ENCODE peak calls at places on chromosome 22, in nine cellular contexts. K is SJSA1; B is CD8-positive, alpha-beta T cell; Y is H9; M is mesendoderm; U is heart left ventricle; Q is sigmoid colon; I is lung; G is right cardiac atrium. X is an unnamed sample.

GRCh38 chr22:19059481-19060278 is 62.5 kb downstream of the DGCR2 start:
- DNase-seq in K (no peak), B (no peak), Y (no peak), M (no peak), U (no peak), Q (peak; percentile 58), I (no peak), G (no peak), X (no peak)

GRCh38 chr22:19105867-19106802 is 16.1 kb downstream of the DGCR2 start:
- DNase-seq in K (no peak), B (peak; percentile 62), Y (peak; percentile 50), M (peak; percentile 37), U (no peak), Q (peak; percentile 68), I (no peak), G (no peak), X (no peak)

GRCh38 chr22:19086944-19087343 is 35.3 kb downstream of the DGCR2 start:
- DNase-seq in K (no peak), B (no peak), Y (no peak), M (no peak), U (no peak), Q (peak; percentile 30), I (no peak), G (no peak), X (no peak)

GRCh38 chr22:36153756-36154155 is 6.8 kb downstream of the APOL3 start:
- DNase-seq in K (no peak), B (no peak), Y (no peak), M (no peak), U (no peak), Q (no peak), I (no peak), G (no peak), X (no peak)

GRCh38 chr22:44438056-44438455 is 60.0 kb downstream of the RTL6 start:
- DNase-seq in K (no peak), B (no peak), Y (peak; percentile 76), M (peak; percentile 48), U (no peak), Q (peak; percentile 53), I (no peak), G (no peak), X (no peak)

GRCh38 chr22:17563936-17564391 is 666 bp downstream of the SLC25A18 start:
- DNase-seq in K (no peak), B (no peak), Y (no peak), M (no peak), U (peak; percentile 32), Q (peak; percentile 92), I (no peak), G (no peak), X (no peak)

GRCh38 chr22:48318575-48319320 is 1508.9 kb downstream of the BRD1 start:
- DNase-seq in K (no peak), B (no peak), Y (no peak), M (no peak), U (no peak), Q (peak; percentile 54), I (no peak), G (peak; percentile 12), X (no peak)

GRCh38 chr22:47645450-47645914 is 883.0 kb downstream of the TBC1D22A start:
- DNase-seq in K (no peak), B (no peak), Y (no peak), M (peak; percentile 14), U (no peak), Q (no peak), I (no peak), G (no peak), X (no peak)

GRCh38 chr22:43436536-43437267 is 24.9 kb downstream of the MPPED1 start:
- DNase-seq in K (no peak), B (no peak), Y (peak; percentile 12), M (no peak), U (no peak), Q (no peak), I (no peak), G (no peak), X (no peak)

DNA sequence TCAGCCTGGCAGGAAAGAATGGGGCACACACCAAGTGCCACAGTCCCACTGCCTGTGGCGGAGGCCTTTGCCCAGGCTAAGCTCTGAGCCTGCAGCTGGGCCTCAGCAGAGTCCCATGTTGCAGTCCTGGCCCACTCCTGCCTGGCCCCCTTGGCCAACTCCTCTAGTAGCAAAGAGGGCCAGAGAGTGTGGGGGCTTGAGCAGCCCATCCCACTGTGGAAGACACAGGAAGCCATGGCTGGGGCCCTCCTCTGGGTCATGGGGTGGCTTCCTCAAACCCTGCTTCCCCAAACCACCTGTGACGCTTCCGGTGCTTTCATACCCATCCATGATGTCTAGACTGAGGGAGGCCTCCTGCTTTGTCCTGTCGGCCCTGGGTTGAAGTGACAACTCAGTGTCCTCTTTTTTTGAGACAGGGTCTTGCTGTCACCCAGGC is 5.8 kb downstream of the RPS19BP1 start:
- DNase-seq in K (no peak), B (no peak), Y (no peak), M (peak; percentile 44), U (no peak), Q (no peak), I (no peak), G (no peak), X (no peak)
- H3K4me1 ChIP-seq in K (peaks cover 44% of the 10 kb centered on the region), B (peaks cover 92% of the 10 kb centered on the region), Y (peaks cover 3% of the 10 kb centered on the region), M (peaks cover 7% of the 10 kb centered on the region), U (peaks cover 66% of the 10 kb centered on the region), Q (peaks cover 85% of the 10 kb centered on the region), I (peaks cover 26% of the 10 kb centered on the region), G (peaks cover 11% of the 10 kb centered on the region), X (peaks cover 22% of the 10 kb centered on the region)

DNA sequence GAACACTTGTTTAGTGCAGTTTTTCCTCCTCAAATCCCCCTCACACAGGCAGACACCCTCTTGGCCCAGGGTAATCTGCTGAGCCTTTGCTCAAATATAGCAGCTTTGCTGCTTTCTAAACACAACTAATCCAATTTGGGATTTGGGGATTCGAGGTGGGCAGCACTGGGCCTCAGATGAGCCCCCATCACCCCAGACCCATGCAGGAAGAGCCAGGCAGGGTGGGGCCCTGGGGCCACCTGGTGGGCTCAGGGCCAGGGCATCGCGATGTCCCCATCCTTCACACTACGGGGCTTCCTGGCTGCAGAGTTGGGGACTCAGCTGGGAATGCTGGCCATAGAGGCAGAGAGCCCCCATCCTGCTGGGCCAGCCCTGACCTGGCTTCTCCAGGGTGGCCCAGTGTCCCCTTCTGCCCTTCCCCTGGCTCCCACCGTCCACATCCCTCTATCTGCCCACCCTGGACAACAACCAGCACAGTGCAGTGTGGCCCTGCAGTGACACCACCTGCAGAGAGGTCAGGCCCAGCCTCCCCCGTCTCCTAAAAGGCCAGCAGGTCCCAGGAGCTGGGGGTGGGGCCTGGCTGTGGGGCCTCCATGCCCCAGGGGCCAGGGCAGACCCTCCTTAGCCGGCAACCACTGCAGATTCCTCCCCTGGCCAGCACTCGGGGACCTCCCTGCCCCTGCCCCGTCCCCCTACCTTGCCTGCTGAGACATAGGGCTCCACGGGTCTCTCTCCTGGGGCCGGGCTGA is 56.6 kb upstream of the CCDC188 start:
- DNase-seq in K (no peak), B (no peak), Y (no peak), M (no peak), U (no peak), Q (no peak), I (no peak), G (no peak), X (no peak)
- H3K4me1 ChIP-seq in K (peaks cover 25% of the 10 kb centered on the region), B (peaks cover 30% of the 10 kb centered on the region), Y (no peaks in the 10 kb centered on the region), M (peaks cover 17% of the 10 kb centered on the region), U (peaks cover 43% of the 10 kb centered on the region), Q (peaks cover 45% of the 10 kb centered on the region), I (peaks cover 50% of the 10 kb centered on the region), G (peaks cover 4% of the 10 kb centered on the region), X (peaks cover 45% of the 10 kb centered on the region)

DNA sequence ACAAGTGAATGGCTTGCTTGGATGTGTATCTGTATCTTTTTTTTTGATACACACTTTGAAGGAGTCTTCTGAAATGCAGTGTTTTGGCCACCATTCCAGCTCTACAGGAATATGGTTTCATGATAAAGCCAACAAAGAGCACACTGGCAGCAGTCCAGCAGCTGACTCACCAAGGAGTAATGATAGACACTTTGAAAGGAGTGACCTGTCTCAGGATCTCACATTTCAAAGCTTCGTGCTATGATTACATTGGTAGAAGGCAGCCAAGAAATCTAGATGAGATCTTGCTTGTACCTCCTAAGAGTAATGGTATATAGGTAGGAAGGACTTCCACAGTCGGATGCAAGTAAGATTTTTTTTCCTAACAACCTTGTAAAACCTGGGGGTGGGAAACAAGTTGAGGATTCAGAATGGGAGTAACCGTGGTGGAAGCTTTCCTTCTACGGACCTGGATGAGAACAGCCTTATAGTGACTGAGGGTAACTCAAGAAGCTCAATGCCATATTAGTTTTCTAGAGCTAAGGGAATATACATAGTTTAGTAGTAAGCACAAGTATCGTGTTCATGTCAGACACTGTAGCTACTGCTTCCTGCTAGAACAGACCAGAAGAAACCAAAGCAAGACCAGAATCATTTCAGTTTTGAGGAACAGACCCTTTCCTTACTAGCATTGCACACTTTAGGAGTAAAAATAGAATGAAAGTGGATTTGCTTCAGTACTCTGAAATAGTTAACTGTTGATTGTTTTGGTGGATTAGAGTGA is 25.0 kb downstream of the MTMR3 start:
- DNase-seq in K (peak; percentile 90), B (peak; percentile 24), Y (no peak), M (peak; percentile 47), U (peak; percentile 71), Q (peak; percentile 73), I (peak; percentile 79), G (peak; percentile 72), X (peak; percentile 71)
- H3K4me1 ChIP-seq in K (peaks cover 32% of the 10 kb centered on the region), B (no peaks in the 10 kb centered on the region), Y (no peaks in the 10 kb centered on the region), M (no peaks in the 10 kb centered on the region), U (peaks cover 14% of the 10 kb centered on the region), Q (peaks cover 62% of the 10 kb centered on the region), I (peaks cover 7% of the 10 kb centered on the region), G (peaks cover 6% of the 10 kb centered on the region), X (peaks cover 16% of the 10 kb centered on the region)

GRCh38 chr22:39101226-39101625 is 4.2 kb downstream of the APOBEC3H start:
- DNase-seq in K (no peak), B (no peak), Y (peak; percentile 34), M (no peak), U (no peak), Q (no peak), I (no peak), G (no peak), X (no peak)

GRCh38 chr22:39095971-39096370 is 1.1 kb upstream of the APOBEC3H start:
- DNase-seq in K (no peak), B (no peak), Y (no peak), M (no peak), U (no peak), Q (no peak), I (no peak), G (no peak), X (no peak)

GRCh38 chr22:39098026-39098425 is 982 bp downstream of the APOBEC3H start:
- DNase-seq in K (no peak), B (no peak), Y (peak; percentile 81), M (peak; percentile 62), U (no peak), Q (peak; percentile 37), I (no peak), G (peak; percentile 52), X (no peak)

GRCh38 chr22:39097098-39098020 is at the start of gene APOBEC3H:
- DNase-seq in K (no peak), B (no peak), Y (no peak), M (no peak), U (peak; percentile 32), Q (peak; percentile 62), I (peak; percentile 31), G (no peak), X (peak; percentile 6)

GRCh38 chr22:39098576-39098975 is 1.5 kb downstream of the APOBEC3H start:
- DNase-seq in K (no peak), B (no peak), Y (no peak), M (no peak), U (no peak), Q (no peak), I (no peak), G (no peak), X (no peak)
- H3K4me1 ChIP-seq in K (peaks cover 6% of the 10 kb centered on the region), B (peaks cover 60% of the 10 kb centered on the region), Y (no peaks in the 10 kb centered on the region), M (peaks cover 6% of the 10 kb centered on the region), U (no peaks in the 10 kb centered on the region), Q (no peaks in the 10 kb centered on the region), I (peaks cover 3% of the 10 kb centered on the region), G (peaks cover 2% of the 10 kb centered on the region), X (peaks cover 7% of the 10 kb centered on the region)

X was measured in cardiac muscle cell.